ENCODE peak calls at places on chromosomes 1 and 21, in ten cellular contexts. M is fibroblast of mammary gland, B is MCF 10A, K is testis, J is SK-N-SH, Y is epithelial cell of esophagus, X is A549, S is tibial artery, G is RWPE1, N is choroid plexus epithelial cell. U is an unnamed sample.
A peak's percentile ranks its signal among the peaks of the same experiment; 100 is the strongest.

GRCh38 chr1:186154651-186155050 is 220.4 kb downstream of the TPR start:
- DNase-seq in M (no peak), B (no peak), K (no peak), J (no peak), Y (no peak), X (no peak), S (no peak), G (no peak), N (no peak), U (no peak)

GRCh38 chr1:58047265-58047858 is 499.2 kb downstream of the OMA1 start:
- DNase-seq in M (peak; percentile 7), B (peak; percentile 35), K (peak; percentile 49), J (peak; percentile 76), Y (peak; percentile 34), X (peak; percentile 10), S (no peak), G (peak; percentile 50), N (peak; percentile 14), U (no peak)

GRCh38 chr1:206925116-206925736 is 3.5 kb upstream of the FCMR start:
- DNase-seq in M (no peak), B (no peak), K (peak; percentile 57), J (no peak), Y (no peak), X (no peak), S (no peak), G (no peak), N (no peak), U (peak; percentile 88)

GRCh38 chr21:38857152-38857825 is 51.6 kb downstream of the ETS2 start:
- DNase-seq in M (no peak), B (no peak), K (no peak), J (no peak), Y (no peak), X (no peak), S (no peak), G (no peak), N (no peak), U (no peak)

GRCh38 chr1:207981976-207982375 is 71.1 kb upstream of the CD34 start:
- DNase-seq in M (no peak), B (peak; percentile 47), K (no peak), J (peak; percentile 49), Y (no peak), X (peak; percentile 40), S (no peak), G (no peak), N (peak; percentile 35), U (no peak)

GRCh38 chr1:151362308-151363155 is 10.0 kb downstream of the SELENBP1 start:
- DNase-seq in M (no peak), B (no peak), K (no peak), J (no peak), Y (no peak), X (no peak), S (peak; percentile 51), G (no peak), N (no peak), U (no peak)

GRCh38 chr1:161119379-161120061 is 1.6 kb downstream of the NIT1 start:
- DNase-seq in M (peak; percentile 86), B (peak; percentile 90), K (no peak), J (peak; percentile 39), Y (peak; percentile 96), X (peak; percentile 85), S (no peak), G (peak; percentile 68), N (peak; percentile 93), U (peak; percentile 74)

GRCh38 chr1:161945306-161945705 is 78.4 kb downstream of the OLFML2B start:
- DNase-seq in M (no peak), B (no peak), K (no peak), J (no peak), Y (no peak), X (no peak), S (no peak), G (no peak), N (no peak), U (no peak)

GRCh38 chr1:13605159-13605558 is 21.5 kb downstream of the PDPN start:
- DNase-seq in M (peak; percentile 96), B (peak; percentile 94), K (no peak), J (no peak), Y (peak; percentile 87), X (no peak), S (no peak), G (peak; percentile 57), N (peak; percentile 58), U (no peak)

GRCh38 chr1:56961426-56961825 is 4.4 kb downstream of the C8B start:
- DNase-seq in M (no peak), B (no peak), K (no peak), J (no peak), Y (no peak), X (no peak), S (no peak), G (no peak), N (no peak), U (no peak)

GRCh38 chr21:45698493-45698947 is 55.0 kb downstream of the PCBP3 start:
- DNase-seq in M (peak; percentile 100), B (peak; percentile 99), K (peak; percentile 59), J (no peak), Y (peak; percentile 61), X (no peak), S (no peak), G (peak; percentile 66), N (peak; percentile 97), U (no peak)

GRCh38 chr21:45700461-45700860 is 56.9 kb downstream of the PCBP3 start:
- DNase-seq in M (no peak), B (no peak), K (peak; percentile 24), J (no peak), Y (no peak), X (no peak), S (no peak), G (no peak), N (no peak), U (no peak)

GRCh38 chr21:45699966-45700365 is 56.4 kb downstream of the PCBP3 start:
- DNase-seq in M (peak; percentile 92), B (no peak), K (no peak), J (no peak), Y (no peak), X (no peak), S (no peak), G (no peak), N (no peak), U (no peak)

GRCh38 chr21:45699251-45699942 is 55.9 kb downstream of the PCBP3 start:
- DNase-seq in M (peak; percentile 30), B (peak; percentile 0), K (no peak), J (no peak), Y (no peak), X (no peak), S (no peak), G (no peak), N (no peak), U (no peak)

GRCh38 chr21:45695086-45695485 is 51.6 kb downstream of the PCBP3 start:
- DNase-seq in M (no peak), B (peak; percentile 4), K (no peak), J (no peak), Y (no peak), X (no peak), S (no peak), G (no peak), N (peak; percentile 7), U (no peak)
- TF ChIP-seq CTCF in M (no peak), B (no peak), K (no peak), J (peak; percentile 10), Y (no peak), X (no peak), S (no peak), G (no peak), N (peak; percentile 29), U (no peak)

GRCh38 chr1:42730988-42731387 is 9.0 kb downstream of the CLDN19 start:
- DNase-seq in M (peak; percentile 14), B (peak; percentile 62), K (peak; percentile 25), J (peak; percentile 32), Y (peak; percentile 74), X (no peak), S (no peak), G (peak; percentile 32), N (no peak), U (no peak)
- TF ChIP-seq CTCF in M (no peak), B (peak; percentile 45), K (no peak), J (peak; percentile 37), Y (peak; percentile 43), X (peak; percentile 18), S (no peak), G (no peak), N (no peak), U (no peak)

DNA sequence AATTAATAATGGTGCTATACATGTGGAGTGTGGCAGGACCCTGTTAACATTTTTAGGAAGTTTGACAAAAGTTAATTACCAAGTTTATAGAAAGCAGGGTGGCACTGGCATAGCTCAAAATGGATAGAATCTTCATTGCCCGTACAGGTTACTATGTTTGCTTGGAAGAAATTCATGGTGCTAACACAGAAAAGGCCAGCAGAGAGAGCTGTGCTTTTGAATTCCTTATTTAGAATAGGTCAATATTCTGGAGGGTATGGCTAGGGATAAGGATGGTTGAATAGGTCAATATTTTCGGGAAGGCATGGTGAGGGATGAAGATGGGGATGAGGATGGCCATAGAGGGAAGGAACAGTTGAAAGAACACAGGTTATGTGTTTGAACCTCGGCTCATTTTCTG is 345.1 kb downstream of the LMO4 start:
- DNase-seq in M (peak; percentile 24), B (no peak), K (no peak), J (no peak), Y (no peak), X (no peak), S (no peak), G (no peak), N (peak; percentile 25), U (no peak)
- TF ChIP-seq CTCF in M (peak; percentile 28), B (no peak), K (no peak), J (peak; percentile 22), Y (peak; percentile 8), X (no peak), S (no peak), G (no peak), N (peak; percentile 39), U (no peak)

GRCh38 chr1:32967863-32968571 is 3.4 kb upstream of the RNF19B start:
- DNase-seq in M (peak; percentile 76), B (no peak), K (no peak), J (no peak), Y (peak; percentile 87), X (no peak), S (no peak), G (no peak), N (peak; percentile 25), U (no peak)

GRCh38 chr1:32971156-32971555 is 6.5 kb upstream of the RNF19B start:
- DNase-seq in M (no peak), B (no peak), K (no peak), J (no peak), Y (no peak), X (no peak), S (no peak), G (no peak), N (no peak), U (no peak)

GRCh38 chr1:32971576-32971975 is 7.0 kb upstream of the RNF19B start:
- DNase-seq in M (no peak), B (no peak), K (no peak), J (no peak), Y (no peak), X (no peak), S (no peak), G (no peak), N (no peak), U (no peak)

GRCh38 chr1:32966900-32967299 is 2.3 kb upstream of the RNF19B start:
- DNase-seq in M (no peak), B (no peak), K (no peak), J (no peak), Y (no peak), X (no peak), S (no peak), G (no peak), N (no peak), U (no peak)

DNA sequence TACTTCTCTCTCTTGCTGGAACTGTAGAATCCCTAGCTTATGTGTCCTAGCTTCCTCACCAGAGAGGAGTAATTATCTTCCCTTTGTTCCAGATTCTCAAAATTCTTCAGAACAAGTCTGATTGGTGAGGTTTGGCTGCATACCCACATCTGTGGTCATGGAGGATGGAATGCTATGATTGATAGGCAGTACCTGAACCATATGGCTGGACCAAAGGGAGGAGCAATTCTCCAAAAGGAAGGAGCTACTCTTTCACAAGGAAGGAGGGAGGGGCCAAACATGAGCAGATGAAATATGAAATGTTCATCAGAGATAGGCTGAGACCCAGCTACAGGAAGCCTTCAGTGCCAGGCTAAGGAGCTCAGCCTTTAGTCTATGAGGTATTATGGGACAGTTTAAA is 4.9 kb upstream of the RNF19B start:
- DNase-seq in M (peak; percentile 56), B (peak; percentile 49), K (no peak), J (no peak), Y (peak; percentile 75), X (no peak), S (peak; percentile 6), G (no peak), N (peak; percentile 21), U (no peak)
- TF ChIP-seq CTCF in M (no peak), B (no peak), K (no peak), J (no peak), Y (no peak), X (no peak), S (no peak), G (no peak), N (no peak), U (no peak)

U was measured in CD14-positive monocyte.